ENCODE peak calls at places on chromosomes 1 and 21, in seven cellular contexts. R, O, D, Q, B, M and S are unnamed samples.

GRCh38 chr1:163202833-163203451 is at the start of gene RGS5:
- DNase-seq in R (no peak), O (no peak), D (no peak), Q (no peak), B (no peak), M (peak), S (no peak)

GRCh38 chr1:100924991-100925390 is 29.1 kb downstream of the SLC30A7 start:
- DNase-seq in R (no peak), O (no peak), D (no peak), Q (no peak), B (no peak), M (no peak), S (no peak)

GRCh38 chr1:39269791-39270342 is 65.4 kb downstream of the MACF1 start:
- DNase-seq in R (no peak), O (no peak), D (peak), Q (no peak), B (no peak), M (peak), S (peak)

GRCh38 chr1:59076612-59077011 is 220.3 kb upstream of the FGGY start:
- DNase-seq in R (no peak), O (no peak), D (no peak), Q (no peak), B (no peak), M (peak), S (no peak)

GRCh38 chr21:38957575-38958340 is 152.0 kb downstream of the ETS2 start:
- DNase-seq in R (no peak), O (no peak), D (no peak), Q (no peak), B (no peak), M (no peak), S (no peak)

GRCh38 chr21:44432841-44433790 is 22.2 kb upstream of the LRRC3 start:
- DNase-seq in R (no peak), O (no peak), D (no peak), Q (peak), B (peak), M (no peak), S (no peak)

GRCh38 chr1:211469938-211470529 is 21.9 kb downstream of the RD3 start:
- DNase-seq in R (peak), O (peak), D (peak), Q (peak), B (peak), M (peak), S (peak)

GRCh38 chr1:88276158-88276557 is 407.9 kb upstream of the PKN2 start:
- DNase-seq in R (peak), O (no peak), D (no peak), Q (no peak), B (no peak), M (peak), S (no peak)

GRCh38 chr1:153661111-153661708 is 2.7 kb downstream of the SNAPIN start:
- DNase-seq in R (no peak), O (no peak), D (no peak), Q (no peak), B (no peak), M (no peak), S (no peak)

GRCh38 chr1:31605908-31606427 is 11.5 kb upstream of the HCRTR1 start:
- DNase-seq in R (no peak), O (no peak), D (peak), Q (no peak), B (no peak), M (peak), S (no peak)

GRCh38 chr1:209751627-209752231 is 4.1 kb upstream of the TRAF3IP3 start:
- DNase-seq in R (no peak), O (no peak), D (no peak), Q (no peak), B (no peak), M (no peak), S (no peak)

GRCh38 chr1:21317035-21317689 is 26.9 kb upstream of the ECE1 start:
- DNase-seq in R (no peak), O (peak), D (no peak), Q (peak), B (peak), M (peak), S (no peak)